ENCODE peak calls at places on chromosomes 12 and 14, in six cellular contexts. R, Y, M, D, K and Q are unnamed samples.

GRCh38 chr14:46574236-46574970 is 77.2 kb downstream of the RPL10L start:
- DNase-seq in R (no peak), Y (no peak), M (no peak), D (no peak), K (no peak), Q (no peak)

GRCh38 chr12:14387472-14387871 is 22.0 kb downstream of the ATF7IP start:
- DNase-seq in R (no peak), Y (no peak), M (no peak), D (no peak), K (no peak), Q (no peak)

GRCh38 chr14:64501326-64502171 is 2.1 kb downstream of the ZBTB25 start:
- DNase-seq in R (no peak), Y (no peak), M (peak), D (no peak), K (no peak), Q (no peak)

GRCh38 chr12:2959194-2959507 is at the start of gene TEAD4:
- DNase-seq in R (peak), Y (no peak), M (no peak), D (peak), K (peak), Q (peak)

GRCh38 chr12:49189731-49190314 is 943 bp upstream of the TUBA1A start:
- DNase-seq in R (no peak), Y (no peak), M (no peak), D (no peak), K (no peak), Q (no peak)

GRCh38 chr12:66239295-66239694 is 50.3 kb downstream of the IRAK3 start:
- DNase-seq in R (no peak), Y (no peak), M (no peak), D (no peak), K (no peak), Q (no peak)

GRCh38 chr14:75340921-75341320 is 62.3 kb downstream of the FOS start:
- DNase-seq in R (no peak), Y (no peak), M (peak), D (no peak), K (no peak), Q (no peak)

GRCh38 chr12:24596768-24597388 is 352.0 kb downstream of the BCAT1 start:
- DNase-seq in R (peak), Y (no peak), M (no peak), D (peak), K (peak), Q (no peak)

GRCh38 chr12:122687091-122687490 is 16.1 kb downstream of the HCAR2 start:
- DNase-seq in R (peak), Y (no peak), M (no peak), D (no peak), K (no peak), Q (no peak)

GRCh38 chr14:21017528-21018245 is 7.2 kb downstream of the NDRG2 start:
- DNase-seq in R (no peak), Y (no peak), M (no peak), D (no peak), K (no peak), Q (no peak)

GRCh38 chr12:42539696-42540095 is 49.9 kb downstream of the PRICKLE1 start:
- DNase-seq in R (no peak), Y (no peak), M (no peak), D (no peak), K (no peak), Q (no peak)

GRCh38 chr12:122825773-122826724 is 9.2 kb upstream of the HIP1R start:
- DNase-seq in R (no peak), Y (no peak), M (no peak), D (no peak), K (peak), Q (no peak)

GRCh38 chr14:52363001-52363704 is 49.0 kb downstream of the PTGER2 start:
- DNase-seq in R (no peak), Y (no peak), M (no peak), D (no peak), K (no peak), Q (no peak)

GRCh38 chr12:23141335-23141734 is 516.4 kb downstream of the ETNK1 start:
- DNase-seq in R (no peak), Y (no peak), M (no peak), D (no peak), K (no peak), Q (no peak)

GRCh38 chr12:185197-185955 is 28.6 kb downstream of the SLC6A12 start:
- DNase-seq in R (no peak), Y (no peak), M (no peak), D (no peak), K (no peak), Q (no peak)

GRCh38 chr12:74890237-74890599 is 319.4 kb downstream of the KCNC2 start:
- DNase-seq in R (peak), Y (no peak), M (no peak), D (peak), K (peak), Q (no peak)

GRCh38 chr14:69615471-69616407 is 4.3 kb downstream of the SUSD6 start:
- DNase-seq in R (no peak), Y (peak), M (no peak), D (peak), K (no peak), Q (no peak)

GRCh38 chr14:101761881-101762529 is 496 bp downstream of the PPP2R5C start:
- DNase-seq in R (no peak), Y (peak), M (peak), D (peak), K (peak), Q (no peak)

GRCh38 chr14:33647385-33647786 is 303.5 kb downstream of the EGLN3 start:
- DNase-seq in R (peak), Y (no peak), M (no peak), D (no peak), K (no peak), Q (no peak)

GRCh38 chr14:50772361-50772760 is 58.6 kb downstream of the NIN start:
- DNase-seq in R (no peak), Y (no peak), M (no peak), D (no peak), K (no peak), Q (no peak)

GRCh38 chr14:92974541-92975345 is 51.8 kb downstream of the CHGA start:
- DNase-seq in R (no peak), Y (no peak), M (no peak), D (no peak), K (no peak), Q (peak)

GRCh38 chr12:30931222-30931621 is 4.7 kb downstream of the TSPAN11 start:
- DNase-seq in R (no peak), Y (no peak), M (no peak), D (no peak), K (no peak), Q (no peak)

GRCh38 chr14:55454264-55455151 is 14.1 kb upstream of the TBPL2 start:
- DNase-seq in R (peak), Y (no peak), M (no peak), D (no peak), K (no peak), Q (no peak)

GRCh38 chr14:51335521-51335920 is 95.5 kb downstream of the TMX1 start:
- DNase-seq in R (no peak), Y (no peak), M (peak), D (no peak), K (no peak), Q (no peak)

GRCh38 chr14:28766505-28767238 is at the start of gene FOXG1:
- DNase-seq in R (no peak), Y (no peak), M (no peak), D (no peak), K (no peak), Q (no peak)
- TF ChIP-seq CTCF in R (no peak), Y (no peak), M (no peak), D (no peak), K (no peak), Q (no peak)

DNA sequence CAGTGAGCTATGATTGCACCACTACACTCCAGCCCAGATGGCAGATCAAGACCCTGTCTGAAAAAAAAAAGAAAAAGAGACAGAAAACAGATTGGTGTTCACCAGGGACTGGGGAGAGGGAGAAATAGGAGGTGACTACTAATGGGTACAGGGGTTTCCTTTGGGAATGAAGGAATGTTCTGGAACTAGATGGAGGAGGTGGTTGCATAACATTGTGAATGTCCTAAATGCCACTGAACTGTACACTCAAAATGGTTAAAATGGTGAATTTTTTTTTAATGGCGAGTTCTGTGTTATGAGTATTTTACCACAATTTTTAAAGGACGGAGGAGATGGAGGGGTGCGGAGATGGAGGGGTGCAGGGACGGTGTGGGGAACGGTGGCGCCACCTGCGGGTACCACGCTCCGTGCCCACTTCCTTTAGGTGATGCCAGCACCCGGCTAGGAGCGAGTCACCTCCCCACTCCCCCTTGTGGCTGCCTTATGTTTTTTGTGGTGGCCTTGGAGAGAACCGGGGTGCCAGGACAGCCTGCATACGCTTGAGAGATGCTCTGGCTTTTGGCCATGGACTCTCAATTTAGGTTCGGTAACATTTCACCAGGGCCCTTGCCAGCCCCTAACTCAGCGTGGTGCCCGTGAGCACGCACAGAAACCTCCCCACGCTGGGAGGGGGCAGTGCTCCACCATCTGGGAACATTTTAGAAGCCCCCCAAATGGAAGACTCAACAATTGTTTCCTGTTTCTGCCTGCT is 16.1 kb downstream of the UBC start:
- DNase-seq in R (no peak), Y (peak), M (no peak), D (peak), K (peak), Q (no peak)
- TF ChIP-seq CTCF in R (peak), Y (peak), M (peak), D (peak), K (peak), Q (peak)

DNA sequence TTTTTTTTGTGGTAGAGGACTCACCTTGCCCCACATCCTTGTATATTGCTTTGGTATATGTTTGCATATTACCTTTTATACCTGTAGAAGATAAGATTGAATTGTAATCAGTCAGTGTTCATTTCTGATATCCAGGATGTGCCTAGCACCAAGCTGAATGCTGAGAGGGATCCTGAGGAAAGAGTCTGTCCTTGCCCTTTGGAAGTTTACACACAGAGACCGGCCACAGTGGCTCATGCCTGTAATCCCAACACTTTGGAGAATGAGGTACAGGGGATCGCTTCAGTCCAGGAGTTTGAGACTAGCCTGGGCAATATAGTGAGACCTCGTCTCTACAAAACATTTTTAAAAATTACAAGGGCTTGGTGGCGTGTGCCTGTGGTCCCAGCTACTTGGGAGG is 8.4 kb downstream of the ACVR1B start:
- DNase-seq in R (no peak), Y (no peak), M (no peak), D (no peak), K (no peak), Q (no peak)
- TF ChIP-seq CTCF in R (no peak), Y (no peak), M (no peak), D (no peak), K (no peak), Q (no peak)

DNA sequence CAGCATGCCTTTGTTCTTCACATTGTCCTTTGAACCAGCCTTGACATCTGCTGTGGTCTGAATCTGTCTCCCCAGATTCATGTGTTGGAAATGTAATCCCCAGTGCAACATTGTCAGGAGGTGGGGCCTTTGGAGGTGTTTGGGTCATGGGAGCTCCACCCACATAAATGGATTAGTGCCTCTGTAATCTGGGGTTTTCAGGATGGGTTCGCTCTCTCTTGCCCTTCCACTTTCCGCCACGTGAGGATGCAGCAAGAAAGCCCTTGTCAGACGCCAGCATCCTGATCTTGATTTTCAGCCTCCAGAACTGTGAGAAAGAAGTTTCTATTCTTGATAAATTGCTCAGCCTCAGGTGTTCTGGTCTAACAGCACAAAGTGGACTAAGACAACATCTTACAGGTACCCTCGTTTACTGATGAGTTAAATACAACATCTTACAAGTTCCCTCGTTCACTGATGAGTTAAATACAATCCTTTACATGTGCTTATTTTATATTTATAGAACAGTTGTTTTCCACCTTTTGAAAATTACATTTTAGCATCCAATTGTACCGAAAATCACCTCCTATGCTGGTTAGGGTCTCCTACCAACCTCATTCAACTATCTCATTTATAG is 54.4 kb upstream of the RIMBP2 start:
- DNase-seq in R (no peak), Y (no peak), M (no peak), D (no peak), K (no peak), Q (no peak)
- TF ChIP-seq CTCF in R (no peak), Y (no peak), M (no peak), D (no peak), K (no peak), Q (no peak)

DNA sequence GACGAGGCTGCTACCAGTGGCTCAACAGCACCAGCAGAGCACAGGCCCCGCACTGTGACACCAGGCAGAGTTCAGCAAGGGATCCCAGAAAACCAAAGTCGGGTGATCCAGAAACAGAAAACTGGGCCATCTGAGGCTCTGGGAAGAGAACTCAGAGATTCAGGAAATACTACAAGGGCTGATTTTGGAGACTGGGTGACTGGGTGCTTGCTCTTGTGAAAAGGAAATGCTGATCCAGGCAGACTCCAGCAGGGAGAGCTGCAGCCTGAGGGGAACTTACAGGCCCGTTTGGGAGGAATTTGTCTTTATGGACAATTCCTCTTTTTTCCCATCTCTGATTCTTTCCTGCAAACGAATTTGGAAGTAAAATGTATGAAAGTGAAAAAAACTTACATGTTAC is 28.2 kb downstream of the FOXN3 start:
- DNase-seq in R (no peak), Y (no peak), M (no peak), D (no peak), K (no peak), Q (no peak)
- TF ChIP-seq CTCF in R (peak), Y (no peak), M (no peak), D (no peak), K (no peak), Q (peak)

GRCh38 chr12:109706747-109707469 is 6.7 kb upstream of the FAM222A start:
- DNase-seq in R (no peak), Y (no peak), M (no peak), D (no peak), K (no peak), Q (no peak)

GRCh38 chr12:109704371-109705098 is 9.1 kb upstream of the FAM222A start:
- DNase-seq in R (no peak), Y (no peak), M (no peak), D (no peak), K (no peak), Q (no peak)

GRCh38 chr12:109705291-109705690 is 8.3 kb upstream of the FAM222A start:
- DNase-seq in R (no peak), Y (no peak), M (no peak), D (no peak), K (no peak), Q (no peak)

GRCh38 chr12:109707470-109707821 is 6.2 kb upstream of the FAM222A start:
- DNase-seq in R (no peak), Y (no peak), M (no peak), D (no peak), K (no peak), Q (no peak)

GRCh38 chr12:109706398-109706746 is 7.3 kb upstream of the FAM222A start:
- DNase-seq in R (no peak), Y (no peak), M (no peak), D (no peak), K (no peak), Q (no peak)
- TF ChIP-seq CTCF in R (no peak), Y (no peak), M (no peak), D (no peak), K (no peak), Q (no peak)

GRCh38 chr14:67766035-67766680 is 50.2 kb downstream of the ZFYVE26 start:
- DNase-seq in R (no peak), Y (no peak), M (no peak), D (no peak), K (no peak), Q (no peak)
- TF ChIP-seq CTCF in R (no peak), Y (no peak), M (no peak), D (no peak), K (peak), Q (no peak)